ENCODE peak calls at places on chromosome 11, in ten cellular contexts. One of them, this sample, is unnamed.

GRCh38 chr11:71302534-71302909 is 50.1 kb upstream of the SHANK2 start:
- DNase-seq in left lung: peak; percentile 6
- DNase-seq in A549: no peak
- DNase-seq in spleen: peak; percentile 14
- DNase-seq in progenitor cell of endocrine pancreas: no peak
- DNase-seq in ovary: no peak
- DNase-seq in osteocyte: no peak
- DNase-seq in mesothelial cell of epicardium: no peak
- DNase-seq in K562: no peak
- DNase-seq in GM10248: no peak
- DNase-seq in this sample: no peak

GRCh38 chr11:2793781-2794418 is 91.7 kb downstream of the CDKN1C start:
- DNase-seq in left lung: peak; percentile 19
- DNase-seq in A549: no peak
- DNase-seq in spleen: peak; percentile 55
- DNase-seq in progenitor cell of endocrine pancreas: no peak
- DNase-seq in ovary: peak; percentile 16
- DNase-seq in osteocyte: peak; percentile 78
- DNase-seq in mesothelial cell of epicardium: no peak
- DNase-seq in K562: no peak
- DNase-seq in GM10248: no peak
- DNase-seq in this sample: peak; percentile 35

GRCh38 chr11:74366576-74366975 is 31.7 kb downstream of the PGM2L1 start:
- DNase-seq in left lung: no peak
- DNase-seq in A549: no peak
- DNase-seq in spleen: no peak
- DNase-seq in progenitor cell of endocrine pancreas: no peak
- DNase-seq in ovary: no peak
- DNase-seq in osteocyte: no peak
- DNase-seq in mesothelial cell of epicardium: no peak
- DNase-seq in K562: no peak
- DNase-seq in GM10248: no peak
- DNase-seq in this sample: no peak

GRCh38 chr11:133403900-133404299 is 128.4 kb downstream of the OPCML start:
- DNase-seq in left lung: no peak
- DNase-seq in A549: no peak
- DNase-seq in spleen: no peak
- DNase-seq in progenitor cell of endocrine pancreas: no peak
- DNase-seq in ovary: no peak
- DNase-seq in osteocyte: no peak
- DNase-seq in mesothelial cell of epicardium: no peak
- DNase-seq in K562: peak; percentile 16
- DNase-seq in GM10248: no peak
- DNase-seq in this sample: no peak

GRCh38 chr11:102347526-102348331 is 715 bp downstream of the BIRC2 start:
- DNase-seq in left lung: no peak
- DNase-seq in A549: no peak
- DNase-seq in spleen: no peak
- DNase-seq in progenitor cell of endocrine pancreas: no peak
- DNase-seq in ovary: no peak
- DNase-seq in osteocyte: no peak
- DNase-seq in mesothelial cell of epicardium: no peak
- DNase-seq in K562: peak; percentile 16
- DNase-seq in GM10248: no peak
- DNase-seq in this sample: no peak

GRCh38 chr11:93131709-93132108 is 66.1 kb downstream of the SLC36A4 start:
- DNase-seq in left lung: no peak
- DNase-seq in A549: no peak
- DNase-seq in spleen: no peak
- DNase-seq in progenitor cell of endocrine pancreas: no peak
- DNase-seq in ovary: no peak
- DNase-seq in osteocyte: no peak
- DNase-seq in mesothelial cell of epicardium: no peak
- DNase-seq in K562: no peak
- DNase-seq in GM10248: no peak
- DNase-seq in this sample: no peak

GRCh38 chr11:86152006-86152862 is 83.3 kb upstream of the PICALM start:
- DNase-seq in left lung: no peak
- DNase-seq in A549: no peak
- DNase-seq in spleen: no peak
- DNase-seq in progenitor cell of endocrine pancreas: no peak
- DNase-seq in ovary: no peak
- DNase-seq in osteocyte: no peak
- DNase-seq in mesothelial cell of epicardium: no peak
- DNase-seq in K562: no peak
- DNase-seq in GM10248: no peak
- DNase-seq in this sample: no peak

GRCh38 chr11:70397336-70397982 is 870 bp upstream of the CTTN start:
- DNase-seq in left lung: no peak
- DNase-seq in A549: no peak
- DNase-seq in spleen: no peak
- DNase-seq in progenitor cell of endocrine pancreas: no peak
- DNase-seq in ovary: no peak
- DNase-seq in osteocyte: no peak
- DNase-seq in mesothelial cell of epicardium: no peak
- DNase-seq in K562: no peak
- DNase-seq in GM10248: no peak
- DNase-seq in this sample: no peak

GRCh38 chr11:92703431-92703830 is 266.0 kb upstream of the MTNR1B start:
- DNase-seq in left lung: no peak
- DNase-seq in A549: no peak
- DNase-seq in spleen: no peak
- DNase-seq in progenitor cell of endocrine pancreas: no peak
- DNase-seq in ovary: no peak
- DNase-seq in osteocyte: no peak
- DNase-seq in mesothelial cell of epicardium: no peak
- DNase-seq in K562: no peak
- DNase-seq in GM10248: no peak
- DNase-seq in this sample: no peak

GRCh38 chr11:21798216-21798615 is 394.7 kb upstream of the ANO5 start:
- DNase-seq in left lung: no peak
- DNase-seq in A549: no peak
- DNase-seq in spleen: no peak
- DNase-seq in progenitor cell of endocrine pancreas: no peak
- DNase-seq in ovary: no peak
- DNase-seq in osteocyte: no peak
- DNase-seq in mesothelial cell of epicardium: no peak
- DNase-seq in K562: no peak
- DNase-seq in GM10248: no peak
- DNase-seq in this sample: no peak

GRCh38 chr11:3989251-3989650 is 105.3 kb upstream of the RRM1 start:
- DNase-seq in left lung: no peak
- DNase-seq in A549: no peak
- DNase-seq in spleen: no peak
- DNase-seq in progenitor cell of endocrine pancreas: peak; percentile 10
- DNase-seq in ovary: peak; percentile 67
- DNase-seq in osteocyte: no peak
- DNase-seq in mesothelial cell of epicardium: no peak
- DNase-seq in K562: no peak
- DNase-seq in GM10248: no peak
- DNase-seq in this sample: no peak

GRCh38 chr11:85809881-85810280 is 1.1 kb downstream of the SYTL2 start:
- DNase-seq in left lung: no peak
- DNase-seq in A549: no peak
- DNase-seq in spleen: no peak
- DNase-seq in progenitor cell of endocrine pancreas: no peak
- DNase-seq in ovary: no peak
- DNase-seq in osteocyte: no peak
- DNase-seq in mesothelial cell of epicardium: no peak
- DNase-seq in K562: no peak
- DNase-seq in GM10248: no peak
- DNase-seq in this sample: no peak

GRCh38 chr11:130068546-130068985 is 1.1 kb upstream of the APLP2 start:
- DNase-seq in left lung: no peak
- DNase-seq in A549: no peak
- DNase-seq in spleen: no peak
- DNase-seq in progenitor cell of endocrine pancreas: no peak
- DNase-seq in ovary: no peak
- DNase-seq in osteocyte: no peak
- DNase-seq in mesothelial cell of epicardium: no peak
- DNase-seq in K562: no peak
- DNase-seq in GM10248: no peak
- DNase-seq in this sample: no peak
- TF ChIP-seq CTCF in left lung: no peak
- TF ChIP-seq CTCF in A549: no peak
- TF ChIP-seq CTCF in spleen: no peak
- TF ChIP-seq CTCF in progenitor cell of endocrine pancreas: no peak
- TF ChIP-seq CTCF in ovary: no peak
- TF ChIP-seq CTCF in osteocyte: no peak
- TF ChIP-seq CTCF in mesothelial cell of epicardium: no peak
- TF ChIP-seq CTCF in K562: no peak
- TF ChIP-seq CTCF in GM10248: no peak
- TF ChIP-seq CTCF in this sample: no peak

DNA sequence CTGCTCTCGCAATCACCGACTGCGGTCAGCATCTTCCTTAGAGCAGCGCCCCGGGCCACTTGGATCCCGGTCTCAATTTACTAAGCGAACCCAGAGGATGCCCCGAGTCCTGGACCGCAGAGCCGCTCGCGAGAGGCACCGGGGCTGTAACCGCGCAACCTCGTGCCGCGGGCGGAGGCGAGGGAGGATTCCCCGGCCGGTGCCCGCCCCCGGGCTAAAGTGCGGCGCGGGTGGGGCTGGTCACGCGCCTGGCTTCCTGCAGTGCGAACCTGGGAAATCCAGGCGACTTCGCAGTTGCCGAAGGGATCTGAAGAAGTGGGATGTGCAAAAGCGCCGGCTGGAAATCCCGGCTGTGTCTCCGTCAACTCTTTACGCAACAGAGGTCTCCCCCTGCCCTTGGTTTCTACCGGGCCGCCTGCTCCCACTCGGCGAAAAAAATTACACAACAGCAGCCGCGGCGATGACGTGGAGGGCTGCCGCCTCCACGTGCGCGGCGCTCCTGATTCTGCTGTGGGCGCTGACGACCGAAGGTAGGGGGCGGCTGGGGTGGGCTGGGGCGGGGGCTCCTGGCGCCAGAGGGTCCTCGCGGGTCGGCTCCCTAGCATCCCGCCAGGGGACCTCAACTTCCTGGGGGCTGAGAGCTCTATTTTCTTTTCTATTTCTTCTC is at the start of gene NCR3LG1:
- DNase-seq in left lung: peak; percentile 74
- DNase-seq in A549: peak; percentile 38
- DNase-seq in spleen: peak; percentile 91
- DNase-seq in progenitor cell of endocrine pancreas: no peak
- DNase-seq in ovary: peak; percentile 84
- DNase-seq in osteocyte: no peak
- DNase-seq in mesothelial cell of epicardium: peak; percentile 55
- DNase-seq in K562: peak; percentile 77
- DNase-seq in GM10248: peak; percentile 48
- DNase-seq in this sample: peak; percentile 78
- TF ChIP-seq CTCF in left lung: no peak
- TF ChIP-seq CTCF in A549: no peak
- TF ChIP-seq CTCF in spleen: no peak
- TF ChIP-seq CTCF in progenitor cell of endocrine pancreas: no peak
- TF ChIP-seq CTCF in ovary: no peak
- TF ChIP-seq CTCF in osteocyte: no peak
- TF ChIP-seq CTCF in mesothelial cell of epicardium: no peak
- TF ChIP-seq CTCF in K562: no peak
- TF ChIP-seq CTCF in GM10248: no peak
- TF ChIP-seq CTCF in this sample: no peak

GRCh38 chr11:89201138-89201537 is 23.5 kb downstream of the TYR start:
- DNase-seq in left lung: no peak
- DNase-seq in A549: no peak
- DNase-seq in spleen: no peak
- DNase-seq in progenitor cell of endocrine pancreas: no peak
- DNase-seq in ovary: no peak
- DNase-seq in osteocyte: no peak
- DNase-seq in mesothelial cell of epicardium: no peak
- DNase-seq in K562: no peak
- DNase-seq in GM10248: no peak
- DNase-seq in this sample: no peak

GRCh38 chr11:89203814-89204213 is 26.1 kb downstream of the TYR start:
- DNase-seq in left lung: no peak
- DNase-seq in A549: no peak
- DNase-seq in spleen: no peak
- DNase-seq in progenitor cell of endocrine pancreas: no peak
- DNase-seq in ovary: no peak
- DNase-seq in osteocyte: no peak
- DNase-seq in mesothelial cell of epicardium: no peak
- DNase-seq in K562: no peak
- DNase-seq in GM10248: no peak
- DNase-seq in this sample: no peak

GRCh38 chr11:89205378-89205777 is 27.7 kb downstream of the TYR start:
- DNase-seq in left lung: no peak
- DNase-seq in A549: no peak
- DNase-seq in spleen: no peak
- DNase-seq in progenitor cell of endocrine pancreas: no peak
- DNase-seq in ovary: no peak
- DNase-seq in osteocyte: no peak
- DNase-seq in mesothelial cell of epicardium: no peak
- DNase-seq in K562: no peak
- DNase-seq in GM10248: no peak
- DNase-seq in this sample: no peak
- TF ChIP-seq CTCF in left lung: no peak
- TF ChIP-seq CTCF in A549: no peak
- TF ChIP-seq CTCF in spleen: no peak
- TF ChIP-seq CTCF in progenitor cell of endocrine pancreas: no peak
- TF ChIP-seq CTCF in ovary: no peak
- TF ChIP-seq CTCF in osteocyte: peak; percentile 51
- TF ChIP-seq CTCF in mesothelial cell of epicardium: no peak
- TF ChIP-seq CTCF in K562: no peak
- TF ChIP-seq CTCF in GM10248: no peak
- TF ChIP-seq CTCF in this sample: no peak

GRCh38 chr11:60348116-60348515 is 21.1 kb downstream of the MS4A6E start:
- DNase-seq in left lung: no peak
- DNase-seq in A549: no peak
- DNase-seq in spleen: no peak
- DNase-seq in progenitor cell of endocrine pancreas: no peak
- DNase-seq in ovary: no peak
- DNase-seq in osteocyte: no peak
- DNase-seq in mesothelial cell of epicardium: no peak
- DNase-seq in K562: no peak
- DNase-seq in GM10248: no peak
- DNase-seq in this sample: no peak
- TF ChIP-seq CTCF in left lung: no peak
- TF ChIP-seq CTCF in A549: no peak
- TF ChIP-seq CTCF in spleen: no peak
- TF ChIP-seq CTCF in progenitor cell of endocrine pancreas: no peak
- TF ChIP-seq CTCF in ovary: no peak
- TF ChIP-seq CTCF in osteocyte: peak; percentile 18
- TF ChIP-seq CTCF in mesothelial cell of epicardium: no peak
- TF ChIP-seq CTCF in K562: no peak
- TF ChIP-seq CTCF in GM10248: peak; percentile 29
- TF ChIP-seq CTCF in this sample: no peak

This sample was measured in CD14-positive monocyte.